ENCODE peak calls at places on chromosomes 7 and 10, in five cellular contexts. Y, P, L, O and T are unnamed samples.

GRCh38 chr7:24025094-24025493 is 258.9 kb upstream of the NPY start:
- DNase-seq in Y (no peak), P (no peak), L (no peak), O (no peak), T (no peak)

GRCh38 chr10:92544296-92544695 is 29.6 kb downstream of the IDE start:
- DNase-seq in Y (no peak), P (no peak), L (peak; percentile 56), O (no peak), T (no peak)

GRCh38 chr7:27965650-27966049 is 214.9 kb downstream of the JAZF1 start:
- DNase-seq in Y (no peak), P (no peak), L (no peak), O (no peak), T (no peak)

GRCh38 chr7:33841658-33842057 is 63.7 kb upstream of the BMPER start:
- DNase-seq in Y (no peak), P (no peak), L (peak; percentile 94), O (no peak), T (no peak)

GRCh38 chr7:44042221-44042620 is 2.3 kb upstream of the DBNL start:
- DNase-seq in Y (no peak), P (no peak), L (no peak), O (no peak), T (no peak)

GRCh38 chr10:102055647-102056419 is at the start of gene ARMH3:
- DNase-seq in Y (peak; percentile 98), P (peak; percentile 73), L (peak; percentile 94), O (peak; percentile 88), T (peak; percentile 83)

GRCh38 chr7:111672901-111673300 is 110.6 kb upstream of the IMMP2L start:
- DNase-seq in Y (no peak), P (no peak), L (no peak), O (no peak), T (no peak)

GRCh38 chr7:112215787-112216186 is 9.3 kb downstream of the ZNF277 start:
- DNase-seq in Y (no peak), P (no peak), L (no peak), O (no peak), T (no peak)

GRCh38 chr10:4138146-4138721 is 353.2 kb upstream of the KLF6 start:
- DNase-seq in Y (no peak), P (no peak), L (no peak), O (no peak), T (no peak)

GRCh38 chr10:91634246-91634645 is 1.4 kb upstream of the PPP1R3C start:
- DNase-seq in Y (no peak), P (no peak), L (no peak), O (no peak), T (no peak)

GRCh38 chr10:110783509-110784103 is 88.1 kb upstream of the PDCD4 start:
- DNase-seq in Y (no peak), P (no peak), L (no peak), O (peak; percentile 74), T (no peak)